ENCODE peak calls at places on chromosome 17, in ten cellular contexts. N is fibroblast of pulmonary artery, Y is ELR, R is uterus, F is amniotic stem cell, P is PC-9, C is GM23338, U is C1 segment of cervical spinal cord, A is NCI-H2081, T is NCI-H2029. S is an unnamed sample.

GRCh38 chr17:16877102-16877501 is 94.8 kb downstream of the TNFRSF13B start:
- DNase-seq in N (no peak), Y (peak), R (no peak), F (no peak), P (no peak), C (no peak), U (no peak), A (no peak), T (no peak), S (no peak)

GRCh38 chr17:59431606-59432005 is 100.2 kb downstream of the YPEL2 start:
- DNase-seq in N (peak), Y (no peak), R (no peak), F (no peak), P (no peak), C (no peak), U (no peak), A (no peak), T (no peak), S (no peak)

GRCh38 chr17:47733047-47733413 is at the start of gene TBX21:
- DNase-seq in N (no peak), Y (peak), R (peak), F (no peak), P (peak), C (peak), U (no peak), A (peak), T (no peak), S (peak)

GRCh38 chr17:49509588-49509917 is 14.5 kb downstream of the NGFR start:
- DNase-seq in N (no peak), Y (no peak), R (no peak), F (no peak), P (no peak), C (no peak), U (no peak), A (no peak), T (no peak), S (no peak)

GRCh38 chr17:55295411-55296170 is 30.8 kb downstream of the HLF start:
- DNase-seq in N (peak), Y (peak), R (peak), F (peak), P (peak), C (peak), U (peak), A (peak), T (peak), S (no peak)

GRCh38 chr17:28030386-28030785 is 12.1 kb upstream of the NLK start:
- DNase-seq in N (no peak), Y (no peak), R (no peak), F (no peak), P (no peak), C (no peak), U (no peak), A (peak), T (peak), S (no peak)

GRCh38 chr17:78910885-78911284 is 7.9 kb upstream of the CEP295NL start:
- DNase-seq in N (no peak), Y (no peak), R (no peak), F (no peak), P (no peak), C (no peak), U (peak), A (no peak), T (no peak), S (no peak)

GRCh38 chr17:63361182-63361581 is 84.9 kb downstream of the CYB561 start:
- DNase-seq in N (no peak), Y (no peak), R (no peak), F (no peak), P (no peak), C (no peak), U (no peak), A (no peak), T (no peak), S (no peak)

GRCh38 chr17:61405686-61406542 is 6.3 kb downstream of the TBX2 start:
- DNase-seq in N (no peak), Y (no peak), R (no peak), F (no peak), P (no peak), C (peak), U (no peak), A (no peak), T (no peak), S (peak)

GRCh38 chr17:58312021-58312630 is 16.5 kb downstream of the TSPOAP1 start:
- DNase-seq in N (no peak), Y (no peak), R (no peak), F (no peak), P (no peak), C (no peak), U (no peak), A (no peak), T (no peak), S (peak)

GRCh38 chr17:12947047-12947446 is 70.8 kb downstream of the ELAC2 start:
- DNase-seq in N (no peak), Y (no peak), R (no peak), F (no peak), P (no peak), C (no peak), U (no peak), A (no peak), T (no peak), S (no peak)

GRCh38 chr17:69314246-69315030 is 12.5 kb downstream of the ABCA5 start:
- DNase-seq in N (no peak), Y (no peak), R (no peak), F (no peak), P (no peak), C (peak), U (no peak), A (peak), T (peak), S (no peak)

GRCh38 chr17:50626037-50626574 is 8.6 kb upstream of the ABCC3 start:
- DNase-seq in N (peak), Y (peak), R (peak), F (peak), P (peak), C (peak), U (peak), A (peak), T (peak), S (no peak)

GRCh38 chr17:2656293-2656692 is 55.3 kb downstream of the CLUH start:
- DNase-seq in N (no peak), Y (peak), R (no peak), F (no peak), P (no peak), C (no peak), U (no peak), A (no peak), T (no peak), S (no peak)

GRCh38 chr17:31674305-31674704 is 184.7 kb downstream of the COPRS start:
- DNase-seq in N (peak), Y (peak), R (no peak), F (no peak), P (peak), C (no peak), U (no peak), A (no peak), T (no peak), S (no peak)

GRCh38 chr17:63995626-63996025 is 2.5 kb upstream of the PRR29 start:
- DNase-seq in N (no peak), Y (no peak), R (no peak), F (no peak), P (no peak), C (no peak), U (no peak), A (no peak), T (no peak), S (no peak)

GRCh38 chr17:10617120-10617505 is 40.0 kb downstream of the MYH3 start:
- DNase-seq in N (no peak), Y (no peak), R (no peak), F (no peak), P (no peak), C (no peak), U (no peak), A (no peak), T (no peak), S (no peak)

GRCh38 chr17:8701221-8701620 is 43.4 kb downstream of the CCDC42 start:
- DNase-seq in N (no peak), Y (no peak), R (no peak), F (no peak), P (no peak), C (no peak), U (no peak), A (no peak), T (no peak), S (peak)

GRCh38 chr17:83198366-83199341 is 119.2 kb downstream of the METRNL start:
- DNase-seq in N (no peak), Y (no peak), R (no peak), F (no peak), P (no peak), C (no peak), U (no peak), A (no peak), T (no peak), S (no peak)

GRCh38 chr17:67059372-67059771 is 15.0 kb downstream of the CACNG1 start:
- DNase-seq in N (no peak), Y (no peak), R (no peak), F (no peak), P (no peak), C (no peak), U (no peak), A (no peak), T (no peak), S (no peak)

GRCh38 chr17:38542286-38542685 is 63.5 kb downstream of the SRCIN1 start:
- DNase-seq in N (no peak), Y (no peak), R (no peak), F (no peak), P (no peak), C (no peak), U (no peak), A (no peak), T (no peak), S (no peak)

GRCh38 chr17:48100591-48101011 is 677 bp downstream of the CBX1 start:
- DNase-seq in N (peak), Y (peak), R (peak), F (no peak), P (peak), C (peak), U (peak), A (peak), T (peak), S (no peak)

GRCh38 chr17:2563543-2563942 is 29.9 kb upstream of the PAFAH1B1 start:
- DNase-seq in N (no peak), Y (no peak), R (no peak), F (no peak), P (no peak), C (no peak), U (no peak), A (no peak), T (no peak), S (no peak)

S was measured in coronary artery.